ENCODE peak calls at places on chromosome 2, in eight cellular contexts. U is brain microvascular endothelial cell, N is SJSA1, Y is pancreas, G is heart left ventricle, P is BJ, D is kidney epithelial cell, J is MM.1S. B is an unnamed sample. For H3K27me3, the result is how much of the 10 kb centered on the place peaks cover.

GRCh38 chr2:24495451-24495850 is 4.4 kb downstream of the NCOA1 start:
- DNase-seq in U (no peak), N (no peak), Y (no peak), G (no peak), P (no peak), D (no peak), J (no peak), B (no peak)

GRCh38 chr2:226742346-226742745 is 57.3 kb downstream of the IRS1 start:
- DNase-seq in U (no peak), N (peak), Y (peak), G (peak), P (no peak), D (no peak), J (no peak), B (no peak)

GRCh38 chr2:189190696-189191095 is 11.1 kb upstream of the COL5A2 start:
- DNase-seq in U (no peak), N (no peak), Y (no peak), G (no peak), P (no peak), D (no peak), J (no peak), B (no peak)

GRCh38 chr2:50444286-50444685 is 587.6 kb downstream of the NRXN1 start:
- DNase-seq in U (no peak), N (no peak), Y (no peak), G (no peak), P (no peak), D (no peak), J (no peak), B (no peak)

GRCh38 chr2:20196053-20196880 is 28.7 kb downstream of the SDC1 start:
- DNase-seq in U (no peak), N (no peak), Y (peak), G (no peak), P (no peak), D (no peak), J (no peak), B (no peak)

GRCh38 chr2:219175928-219176817 is 552 bp downstream of the CNPPD1 start:
- DNase-seq in U (peak), N (peak), Y (peak), G (peak), P (no peak), D (no peak), J (peak), B (peak)

GRCh38 chr2:39542523-39542922 is 105.4 kb upstream of the MAP4K3 start:
- DNase-seq in U (no peak), N (no peak), Y (no peak), G (no peak), P (no peak), D (no peak), J (no peak), B (no peak)

GRCh38 chr2:16650287-16651249 is 15.1 kb downstream of the CYRIA start:
- DNase-seq in U (peak), N (peak), Y (no peak), G (no peak), P (no peak), D (no peak), J (no peak), B (no peak)

GRCh38 chr2:30514861-30515435 is 67.9 kb downstream of the LCLAT1 start:
- DNase-seq in U (no peak), N (no peak), Y (no peak), G (no peak), P (no peak), D (no peak), J (no peak), B (no peak)

GRCh38 chr2:9775999-9776685 is 67.1 kb upstream of the TAF1B start:
- DNase-seq in U (no peak), N (no peak), Y (no peak), G (no peak), P (no peak), D (no peak), J (no peak), B (no peak)

GRCh38 chr2:238461916-238462315 is 35.2 kb downstream of the ASB1 start:
- DNase-seq in U (no peak), N (no peak), Y (no peak), G (no peak), P (no peak), D (no peak), J (no peak), B (no peak)

GRCh38 chr2:215280326-215280725 is 31.5 kb upstream of the ATIC start:
- DNase-seq in U (peak), N (no peak), Y (no peak), G (no peak), P (no peak), D (peak), J (no peak), B (no peak)

GRCh38 chr2:71608034-71608433 is 154.7 kb downstream of the DYSF start:
- DNase-seq in U (no peak), N (peak), Y (no peak), G (no peak), P (no peak), D (no peak), J (no peak), B (peak)

GRCh38 chr2:238162171-238162515 is 3.4 kb downstream of the ERFE start:
- DNase-seq in U (no peak), N (no peak), Y (no peak), G (no peak), P (no peak), D (no peak), J (no peak), B (peak)

GRCh38 chr2:240479561-240479960 is 44.1 kb downstream of the GPC1 start:
- DNase-seq in U (no peak), N (no peak), Y (peak), G (no peak), P (no peak), D (no peak), J (no peak), B (peak)

GRCh38 chr2:177832611-177833133 is 239.9 kb downstream of the PDE11A start:
- DNase-seq in U (no peak), N (no peak), Y (no peak), G (no peak), P (no peak), D (no peak), J (no peak), B (no peak)

GRCh38 chr2:237694423-237695194 is 67.2 kb downstream of the LRRFIP1 start:
- DNase-seq in U (no peak), N (no peak), Y (peak), G (peak), P (no peak), D (no peak), J (peak), B (no peak)

GRCh38 chr2:12507295-12507694 is 209.4 kb upstream of the TRIB2 start:
- DNase-seq in U (no peak), N (no peak), Y (no peak), G (no peak), P (peak), D (peak), J (peak), B (no peak)

GRCh38 chr2:225889452-225889851 is 489.9 kb downstream of the NYAP2 start:
- DNase-seq in U (peak), N (no peak), Y (no peak), G (no peak), P (peak), D (peak), J (peak), B (peak)

GRCh38 chr2:57542081-57542480 is 504.5 kb upstream of the VRK2 start:
- DNase-seq in U (no peak), N (no peak), Y (no peak), G (no peak), P (no peak), D (peak), J (no peak), B (no peak)

GRCh38 chr2:221708916-221709315 is 136.8 kb upstream of the EPHA4 start:
- DNase-seq in U (no peak), N (no peak), Y (no peak), G (no peak), P (no peak), D (no peak), J (no peak), B (peak)

GRCh38 chr2:168482245-168482644 is 26.2 kb downstream of the CERS6 start:
- DNase-seq in U (no peak), N (no peak), Y (no peak), G (no peak), P (no peak), D (no peak), J (no peak), B (no peak)

GRCh38 chr2:227374158-227374557 is 4.9 kb downstream of the TM4SF20 start:
- DNase-seq in U (no peak), N (no peak), Y (no peak), G (no peak), P (no peak), D (no peak), J (no peak), B (no peak)

GRCh38 chr2:150063950-150064549 is 423.4 kb downstream of the RND3 start:
- DNase-seq in U (no peak), N (no peak), Y (no peak), G (no peak), P (no peak), D (no peak), J (no peak), B (peak)

GRCh38 chr2:236571161-236571560 is 1.5 kb downstream of the ACKR3 start:
- DNase-seq in U (no peak), N (no peak), Y (no peak), G (no peak), P (no peak), D (no peak), J (no peak), B (no peak)

GRCh38 chr2:160453111-160453820 is 40.3 kb downstream of the RBMS1 start:
- DNase-seq in U (no peak), N (no peak), Y (no peak), G (no peak), P (peak), D (no peak), J (no peak), B (no peak)

GRCh38 chr2:207014424-207014823 is 75.1 kb downstream of the CPO start:
- DNase-seq in U (no peak), N (no peak), Y (no peak), G (no peak), P (no peak), D (no peak), J (no peak), B (no peak)

GRCh38 chr2:31233216-31233615 is 736 bp upstream of the EHD3 start:
- DNase-seq in U (no peak), N (peak), Y (no peak), G (no peak), P (no peak), D (no peak), J (no peak), B (no peak)

GRCh38 chr2:12201369-12201768 is 454.9 kb downstream of the LPIN1 start:
- DNase-seq in U (no peak), N (no peak), Y (no peak), G (no peak), P (no peak), D (no peak), J (no peak), B (no peak)

GRCh38 chr2:110903548-110903947 is 171.2 kb downstream of the ACOXL start:
- DNase-seq in U (no peak), N (no peak), Y (no peak), G (peak), P (no peak), D (no peak), J (no peak), B (no peak)

GRCh38 chr2:221570321-221571107 is 1.6 kb downstream of the EPHA4 start:
- DNase-seq in U (peak), N (no peak), Y (no peak), G (no peak), P (no peak), D (no peak), J (no peak), B (peak)

GRCh38 chr2:179981085-179981484 is 26.0 kb downstream of the CWC22 start:
- DNase-seq in U (peak), N (no peak), Y (no peak), G (no peak), P (no peak), D (no peak), J (no peak), B (no peak)

GRCh38 chr2:119682578-119682977 is 3.6 kb downstream of the TMEM177 start:
- DNase-seq in U (no peak), N (no peak), Y (no peak), G (no peak), P (no peak), D (no peak), J (no peak), B (no peak)
- H3K27me3 ChIP-seq in U (under half), N (under half), Y (under half), G (under half), P (under half), D (under half), J (under half), B (under half)

DNA sequence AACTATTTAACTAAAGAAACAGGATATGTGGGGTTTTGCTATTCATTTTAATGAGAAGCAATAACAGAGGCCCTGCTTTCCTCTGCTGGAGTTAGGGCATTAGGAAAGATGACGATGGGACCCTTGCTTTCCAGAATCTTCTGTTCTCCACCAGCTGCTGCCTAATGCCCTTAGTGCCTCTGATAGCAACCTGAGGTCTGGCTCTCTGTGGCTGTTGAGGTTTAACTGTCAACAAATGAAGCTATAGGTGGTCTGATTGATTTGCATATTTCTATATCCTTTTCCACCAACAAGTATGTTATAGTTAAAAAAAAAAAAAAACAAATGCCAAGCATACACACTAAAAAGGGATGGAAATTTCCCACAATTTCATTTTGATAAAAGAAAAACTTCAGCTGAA is 115.1 kb upstream of the NCK2 start:
- DNase-seq in U (no peak), N (no peak), Y (no peak), G (no peak), P (no peak), D (no peak), J (no peak), B (no peak)
- H3K27me3 ChIP-seq in U (under half), N (under half), Y (under half), G (under half), P (under half), D (under half), J (under half), B (under half)

GRCh38 chr2:86331391-86331790 is 6.0 kb downstream of the REEP1 start:
- DNase-seq in U (no peak), N (no peak), Y (no peak), G (no peak), P (no peak), D (no peak), J (no peak), B (no peak)
- H3K27me3 ChIP-seq in U (under half), N (under half), Y (under half), G (under half), P (under half), D (under half), J (under half), B (under half)

GRCh38 chr2:45004569-45005181 is 4.6 kb downstream of the SIX2 start:
- DNase-seq in U (no peak), N (no peak), Y (no peak), G (no peak), P (no peak), D (no peak), J (no peak), B (peak)
- H3K27me3 ChIP-seq in U (under half), N (under half), Y (under half), G (half or more), P (under half), D (half or more), J (under half), B (half or more)

GRCh38 chr2:83104202-83104601 is 1354.9 kb downstream of the SUCLG1 start:
- DNase-seq in U (no peak), N (no peak), Y (no peak), G (no peak), P (no peak), D (no peak), J (no peak), B (no peak)
- H3K27me3 ChIP-seq in U (under half), N (under half), Y (under half), G (under half), P (under half), D (under half), J (under half), B (under half)

DNA sequence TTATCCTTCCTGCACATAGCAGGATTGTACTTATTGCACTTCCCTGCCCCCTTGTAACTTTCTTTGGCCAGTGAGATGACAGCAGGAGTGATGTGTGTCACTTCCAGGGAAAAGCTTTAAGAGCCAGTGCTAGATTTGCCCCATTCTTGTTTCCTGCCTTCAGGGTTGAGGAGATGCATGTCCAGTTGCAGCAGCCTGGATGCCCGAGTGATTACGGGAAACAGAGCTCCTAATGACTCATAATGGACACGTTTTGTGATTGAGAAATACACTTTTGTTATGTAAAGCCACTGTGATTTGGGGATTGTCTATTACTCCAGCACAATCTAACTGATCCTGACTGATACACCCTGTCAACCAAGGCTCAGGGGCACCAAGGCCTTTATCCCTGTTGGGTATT is 5.0 kb upstream of the TET3 start:
- DNase-seq in U (peak), N (no peak), Y (no peak), G (no peak), P (peak), D (peak), J (no peak), B (no peak)
- H3K27me3 ChIP-seq in U (under half), N (under half), Y (under half), G (under half), P (under half), D (under half), J (under half), B (under half)

GRCh38 chr2:176129825-176130152 is 284 bp downstream of the HOXD8 start:
- DNase-seq in U (no peak), N (no peak), Y (no peak), G (no peak), P (no peak), D (no peak), J (no peak), B (no peak)
- H3K27me3 ChIP-seq in U (half or more), N (under half), Y (half or more), G (half or more), P (under half), D (under half), J (under half), B (half or more)

GRCh38 chr2:170822885-170823799 is 6.5 kb downstream of the GAD1 start:
- DNase-seq in U (no peak), N (no peak), Y (peak), G (no peak), P (no peak), D (no peak), J (no peak), B (peak)
- H3K27me3 ChIP-seq in U (half or more), N (under half), Y (half or more), G (half or more), P (half or more), D (half or more), J (half or more), B (half or more)

GRCh38 chr2:204127238-204127637 is 190.7 kb downstream of the ICOS start:
- DNase-seq in U (no peak), N (no peak), Y (no peak), G (no peak), P (no peak), D (no peak), J (no peak), B (no peak)
- H3K27me3 ChIP-seq in U (under half), N (under half), Y (under half), G (under half), P (under half), D (under half), J (under half), B (under half)

GRCh38 chr2:26691881-26692813 is at the start of gene KCNK3:
- DNase-seq in U (no peak), N (no peak), Y (peak), G (peak), P (no peak), D (no peak), J (no peak), B (peak)
- H3K27me3 ChIP-seq in U (half or more), N (half or more), Y (under half), G (under half), P (under half), D (under half), J (half or more), B (half or more)

B was measured in H7.